ENCODE peak calls at places on chromosomes 13 and 19, in six cellular contexts. R is WERI-Rb-1, F is epithelial cell of esophagus, L is neural progenitor cell, Q is lower lobe of right lung, V is foreskin fibroblast. X is an unnamed sample.

GRCh38 chr13:24910502-24911134 is 146.6 kb downstream of the RNF17 start:
- DNase-seq in F (no peak), Q (no peak), L (no peak), V (peak; percentile 35), R (no peak), X (no peak)

GRCh38 chr13:35891973-35892441 is 239.2 kb downstream of the DCLK1 start:
- DNase-seq in Q (no peak), F (peak; percentile 94), L (no peak), R (no peak), V (peak; percentile 22), X (peak; percentile 52)

GRCh38 chr13:111537115-111537728 is 216.8 kb downstream of the TEX29 start:
- DNase-seq in L (no peak), R (no peak), V (no peak), F (no peak), Q (peak; percentile 34), X (no peak)

GRCh38 chr13:68816715-68817114 is 1290.9 kb upstream of the ATXN8OS start:
- DNase-seq in F (no peak), L (no peak), R (no peak), V (no peak), Q (no peak), X (no peak)

GRCh38 chr19:31378404-31378803 is 29.2 kb upstream of the TSHZ3 start:
- DNase-seq in Q (no peak), V (peak; percentile 93), R (no peak), L (no peak), F (peak; percentile 51), X (peak; percentile 98)

GRCh38 chr19:3506384-3507340 is 551 bp downstream of the FZR1 start:
- DNase-seq in Q (peak; percentile 69), L (peak; percentile 47), R (no peak), F (no peak), V (peak; percentile 49), X (no peak)

GRCh38 chr19:4052993-4053422 is 13.7 kb downstream of the ZBTB7A start:
- DNase-seq in R (no peak), F (peak; percentile 57), V (peak; percentile 49), L (no peak), Q (peak; percentile 59), X (no peak)

GRCh38 chr19:5081441-5082161 is 112.7 kb downstream of the KDM4B start:
- DNase-seq in V (peak; percentile 53), F (no peak), Q (no peak), R (no peak), L (no peak), X (no peak)

GRCh38 chr19:53982611-53983010 is 8.8 kb upstream of the CACNG6 start:
- DNase-seq in L (peak; percentile 44), V (peak; percentile 53), Q (peak; percentile 55), F (no peak), R (no peak), X (no peak)

GRCh38 chr13:38570706-38571105 is 116.2 kb upstream of the FREM2 start:
- DNase-seq in Q (no peak), R (no peak), F (peak; percentile 55), L (no peak), V (no peak), X (no peak)

GRCh38 chr19:16068696-16069259 is 7.5 kb upstream of the TPM4 start:
- DNase-seq in Q (peak; percentile 19), V (no peak), F (no peak), R (no peak), L (no peak), X (no peak)

GRCh38 chr13:78192721-78193120 is 274.1 kb upstream of the EDNRB start:
- DNase-seq in Q (no peak), L (no peak), V (peak; percentile 22), R (no peak), F (peak; percentile 25), X (peak; percentile 78)

GRCh38 chr19:13951799-13952153 is 533 bp upstream of the DCAF15 start:
- DNase-seq in L (no peak), F (no peak), V (no peak), Q (no peak), R (no peak), X (no peak)

GRCh38 chr19:3665681-3666544 is 34.4 kb downstream of the PIP5K1C start:
- DNase-seq in F (peak; percentile 30), L (peak; percentile 66), V (peak; percentile 68), Q (peak; percentile 76), R (peak; percentile 67), X (no peak)

GRCh38 chr19:4633140-4633967 is 6.0 kb upstream of the TNFAIP8L1 start:
- DNase-seq in L (peak; percentile 70), V (peak; percentile 82), R (peak; percentile 96), F (peak; percentile 87), Q (peak; percentile 77), X (peak; percentile 66)

GRCh38 chr19:38544569-38545315 is 73.0 kb downstream of the MAP4K1 start:
- DNase-seq in F (no peak), V (no peak), Q (peak; percentile 12), L (peak; percentile 64), R (no peak), X (no peak)

GRCh38 chr13:23445794-23446193 is 12.3 kb upstream of the SACS start:
- DNase-seq in L (no peak), F (peak; percentile 66), R (no peak), Q (no peak), V (no peak), X (no peak)

GRCh38 chr19:10896851-10897526 is 25.6 kb downstream of the CARM1 start:
- DNase-seq in Q (no peak), V (no peak), F (no peak), R (no peak), L (no peak), X (no peak)

GRCh38 chr13:98144501-98145350 is 1.8 kb downstream of the FARP1 start:
- DNase-seq in R (peak; percentile 80), L (peak; percentile 81), F (peak; percentile 50), V (peak; percentile 74), Q (peak; percentile 50), X (peak; percentile 46)

GRCh38 chr13:46580362-46580839 is 27.4 kb downstream of the LRCH1 start:
- DNase-seq in V (no peak), F (no peak), L (peak; percentile 13), R (no peak), Q (no peak), X (no peak)

GRCh38 chr13:36543671-36544070 is 111.4 kb downstream of the CCNA1 start:
- DNase-seq in R (peak; percentile 40), Q (no peak), F (no peak), V (no peak), L (no peak), X (no peak)

GRCh38 chr19:47518139-47518538 is 3.3 kb upstream of the NAPA start:
- DNase-seq in V (no peak), R (no peak), L (no peak), Q (no peak), F (peak; percentile 22), X (peak; percentile 39)

GRCh38 chr13:98784666-98785065 is 32.2 kb upstream of the SLC15A1 start:
- DNase-seq in L (no peak), R (no peak), F (peak; percentile 11), V (no peak), Q (no peak), X (no peak)

GRCh38 chr13:73058432-73058740 is 419 bp upstream of the KLF5 start:
- DNase-seq in Q (no peak), L (no peak), F (no peak), V (no peak), R (no peak), X (no peak)

GRCh38 chr13:43273362-43273761 is 250.0 kb downstream of the DNAJC15 start:
- DNase-seq in R (no peak), Q (no peak), V (peak; percentile 64), F (peak; percentile 40), L (no peak), X (peak; percentile 67)

GRCh38 chr13:21657538-21657937 is 13.3 kb upstream of the FGF9 start:
- DNase-seq in R (no peak), F (peak; percentile 96), L (no peak), Q (no peak), V (peak; percentile 35), X (peak; percentile 52)

GRCh38 chr13:95624020-95624419 is 20.5 kb downstream of the DZIP1 start:
- DNase-seq in Q (no peak), R (no peak), L (peak; percentile 70), F (peak; percentile 68), V (peak; percentile 80), X (peak; percentile 31)

GRCh38 chr13:111505175-111505777 is 184.8 kb downstream of the TEX29 start:
- DNase-seq in R (peak; percentile 41), F (no peak), Q (no peak), L (peak; percentile 87), V (no peak), X (no peak)

GRCh38 chr13:79386125-79386822 is 19.8 kb downstream of the RBM26 start:
- DNase-seq in V (no peak), F (peak; percentile 51), R (no peak), L (no peak), Q (no peak), X (peak; percentile 61)

GRCh38 chr19:13063461-13064091 is 39.1 kb downstream of the LYL1 start:
- DNase-seq in F (no peak), R (no peak), Q (no peak), V (no peak), L (no peak), X (no peak)

GRCh38 chr19:1286859-1287621 is 1.4 kb downstream of the EFNA2 start:
- DNase-seq in Q (no peak), F (no peak), R (no peak), V (no peak), L (no peak), X (no peak)